ENCODE peak calls at places on chromosome 1, in four cellular contexts. One of them, this sample, is unnamed.

GRCh38 chr1:201019321-201019977 is 4.1 kb downstream of the KIF21B start:
- DNase-seq in GM12878: peak
- DNase-seq in H1: no peak
- DNase-seq in HepG2: peak
- DNase-seq in this sample: peak

GRCh38 chr1:73800376-73800775 is 397.6 kb downstream of the LRRIQ3 start:
- DNase-seq in GM12878: no peak
- DNase-seq in H1: no peak
- DNase-seq in HepG2: no peak
- DNase-seq in this sample: no peak

GRCh38 chr1:244988521-244988920 is 124.2 kb upstream of the HNRNPU start:
- DNase-seq in GM12878: no peak
- DNase-seq in H1: no peak
- DNase-seq in HepG2: no peak
- DNase-seq in this sample: no peak

GRCh38 chr1:156920233-156921052 is at the start of gene LRRC71:
- DNase-seq in GM12878: no peak
- DNase-seq in H1: no peak
- DNase-seq in HepG2: peak
- DNase-seq in this sample: no peak

GRCh38 chr1:160032165-160032827 is 506 bp upstream of the PIGM start:
- DNase-seq in GM12878: no peak
- DNase-seq in H1: no peak
- DNase-seq in HepG2: no peak
- DNase-seq in this sample: peak

GRCh38 chr1:162291000-162291399 is 85.7 kb downstream of the SPATA46 start:
- DNase-seq in GM12878: no peak
- DNase-seq in H1: no peak
- DNase-seq in HepG2: no peak
- DNase-seq in this sample: no peak

GRCh38 chr1:209643295-209644020 is 8.8 kb downstream of the LAMB3 start:
- DNase-seq in GM12878: no peak
- DNase-seq in H1: no peak
- DNase-seq in HepG2: no peak
- DNase-seq in this sample: no peak

GRCh38 chr1:15777913-15778707 is 19.5 kb downstream of the FBLIM1 start:
- DNase-seq in GM12878: no peak
- DNase-seq in H1: no peak
- DNase-seq in HepG2: no peak
- DNase-seq in this sample: no peak

GRCh38 chr1:113928129-113928949 is 785 bp upstream of the HIPK1 start:
- DNase-seq in GM12878: peak
- DNase-seq in H1: no peak
- DNase-seq in HepG2: peak
- DNase-seq in this sample: no peak

GRCh38 chr1:231421616-231421970 is 494 bp downstream of the EGLN1 start:
- DNase-seq in GM12878: no peak
- DNase-seq in H1: no peak
- DNase-seq in HepG2: no peak
- DNase-seq in this sample: peak

GRCh38 chr1:204565617-204566582 is 49.7 kb downstream of the MDM4 start:
- DNase-seq in GM12878: no peak
- DNase-seq in H1: peak
- DNase-seq in HepG2: peak
- DNase-seq in this sample: peak

GRCh38 chr1:212477680-212478466 is 45.2 kb downstream of the NENF start:
- DNase-seq in GM12878: no peak
- DNase-seq in H1: no peak
- DNase-seq in HepG2: no peak
- DNase-seq in this sample: no peak

GRCh38 chr1:201715801-201716741 is 112.9 kb upstream of the IPO9 start:
- DNase-seq in GM12878: peak
- DNase-seq in H1: no peak
- DNase-seq in HepG2: no peak
- DNase-seq in this sample: no peak

GRCh38 chr1:101101362-101101761 is 75.8 kb upstream of the DPH5 start:
- DNase-seq in GM12878: no peak
- DNase-seq in H1: no peak
- DNase-seq in HepG2: no peak
- DNase-seq in this sample: no peak

GRCh38 chr1:230503741-230504140 is 77.6 kb upstream of the PGBD5 start:
- DNase-seq in GM12878: no peak
- DNase-seq in H1: no peak
- DNase-seq in HepG2: no peak
- DNase-seq in this sample: no peak

GRCh38 chr1:167455786-167456446 is 62.4 kb downstream of the CD247 start:
- DNase-seq in GM12878: no peak
- DNase-seq in H1: no peak
- DNase-seq in HepG2: no peak
- DNase-seq in this sample: no peak

GRCh38 chr1:173002891-173003582 is 47.7 kb downstream of the TNFSF18 start:
- DNase-seq in GM12878: no peak
- DNase-seq in H1: no peak
- DNase-seq in HepG2: no peak
- DNase-seq in this sample: no peak

GRCh38 chr1:26789953-26790352 is 2.2 kb downstream of the PIGV start:
- DNase-seq in GM12878: no peak
- DNase-seq in H1: no peak
- DNase-seq in HepG2: no peak
- DNase-seq in this sample: no peak

GRCh38 chr1:26791626-26792025 is 3.9 kb downstream of the PIGV start:
- DNase-seq in GM12878: no peak
- DNase-seq in H1: no peak
- DNase-seq in HepG2: no peak
- DNase-seq in this sample: no peak

GRCh38 chr1:26791138-26791537 is 3.4 kb downstream of the PIGV start:
- DNase-seq in GM12878: no peak
- DNase-seq in H1: no peak
- DNase-seq in HepG2: no peak
- DNase-seq in this sample: no peak

GRCh38 chr1:26789612-26789865 is 1.8 kb downstream of the PIGV start:
- DNase-seq in GM12878: no peak
- DNase-seq in H1: no peak
- DNase-seq in HepG2: no peak
- DNase-seq in this sample: no peak

DNA sequence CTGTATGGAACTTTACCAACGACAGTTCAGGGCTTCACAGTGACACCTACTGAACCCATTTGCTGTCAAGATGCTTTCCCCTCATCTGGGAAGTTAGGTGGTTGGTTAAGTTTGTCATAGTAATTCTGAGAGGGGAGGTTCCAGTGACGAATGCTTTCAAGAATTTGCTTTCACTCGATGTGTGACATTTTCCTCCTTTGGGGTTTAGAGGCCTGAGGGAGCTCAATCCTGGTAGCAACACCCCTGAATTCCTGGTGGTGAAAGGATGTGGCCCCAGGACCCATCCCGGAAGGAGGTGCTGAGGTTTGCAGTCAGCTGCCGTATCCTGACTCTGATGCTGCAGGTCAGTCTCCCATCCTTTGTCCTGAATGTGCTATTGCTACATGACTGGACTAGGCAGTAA is 2.8 kb downstream of the PIGV start:
- DNase-seq in GM12878: no peak
- DNase-seq in H1: no peak
- DNase-seq in HepG2: no peak
- DNase-seq in this sample: no peak
- TF ChIP-seq JUND in GM12878: no peak
- TF ChIP-seq JUND in H1: no peak
- TF ChIP-seq JUND in HepG2: no peak
- TF ChIP-seq JUND in this sample: no peak

GRCh38 chr1:186876436-186876835 is 47.7 kb downstream of the PLA2G4A start:
- DNase-seq in GM12878: no peak
- DNase-seq in H1: no peak
- DNase-seq in HepG2: no peak
- DNase-seq in this sample: no peak
- TF ChIP-seq JUND in GM12878: no peak
- TF ChIP-seq JUND in H1: no peak
- TF ChIP-seq JUND in HepG2: no peak
- TF ChIP-seq JUND in this sample: no peak

GRCh38 chr1:115398745-115399144 is 60.7 kb upstream of the NGF start:
- DNase-seq in GM12878: no peak
- DNase-seq in H1: no peak
- DNase-seq in HepG2: no peak
- DNase-seq in this sample: no peak

GRCh38 chr1:115400426-115400825 is 62.4 kb upstream of the NGF start:
- DNase-seq in GM12878: no peak
- DNase-seq in H1: no peak
- DNase-seq in HepG2: no peak
- DNase-seq in this sample: no peak

GRCh38 chr1:115401676-115402075 is 63.6 kb upstream of the NGF start:
- DNase-seq in GM12878: no peak
- DNase-seq in H1: no peak
- DNase-seq in HepG2: no peak
- DNase-seq in this sample: no peak

GRCh38 chr1:115402753-115403184 is 64.7 kb upstream of the NGF start:
- DNase-seq in GM12878: no peak
- DNase-seq in H1: no peak
- DNase-seq in HepG2: no peak
- DNase-seq in this sample: no peak

DNA sequence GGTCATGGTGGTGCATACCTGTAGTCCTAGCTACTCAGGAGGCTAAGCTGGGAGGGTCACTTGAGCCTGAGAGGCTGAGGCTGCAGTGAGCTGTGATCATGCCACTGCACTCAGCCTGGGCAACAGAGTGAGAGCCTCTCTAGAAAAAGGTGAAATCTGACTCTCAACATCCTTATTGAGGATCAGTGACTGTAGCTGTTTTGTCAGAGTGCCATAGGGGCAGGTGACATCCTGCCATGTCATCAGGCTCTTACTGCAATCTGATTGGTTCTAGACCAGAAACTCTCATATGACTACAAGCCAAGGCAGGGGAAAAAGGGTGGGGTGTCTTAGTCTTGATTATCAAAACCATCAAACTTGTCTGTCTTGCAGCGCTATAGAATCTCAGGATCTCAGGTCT is 62.8 kb upstream of the NGF start:
- DNase-seq in GM12878: no peak
- DNase-seq in H1: no peak
- DNase-seq in HepG2: no peak
- DNase-seq in this sample: no peak
- TF ChIP-seq JUND in GM12878: no peak
- TF ChIP-seq JUND in H1: no peak
- TF ChIP-seq JUND in HepG2: no peak
- TF ChIP-seq JUND in this sample: no peak

DNA sequence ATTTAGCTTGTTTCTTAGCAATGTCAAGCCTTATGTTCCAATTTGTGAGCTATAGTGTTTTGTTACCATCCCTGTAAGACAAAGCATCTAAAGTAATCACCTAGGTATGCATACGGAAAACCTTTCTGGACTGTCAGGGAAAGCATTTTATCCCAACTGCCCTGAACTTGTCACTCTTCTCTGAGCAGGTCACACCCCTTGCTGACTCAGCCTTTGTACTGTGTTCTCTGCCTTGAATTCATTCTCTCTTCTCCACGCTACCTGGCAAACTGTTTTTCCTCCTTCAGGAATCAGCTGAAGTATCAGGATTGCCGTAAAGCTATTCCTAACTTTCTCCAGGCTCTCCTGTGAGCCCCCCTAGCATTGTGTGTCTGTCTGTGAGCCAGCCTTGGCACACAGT is 54.2 kb downstream of the PBX1 start:
- DNase-seq in GM12878: no peak
- DNase-seq in H1: no peak
- DNase-seq in HepG2: peak
- DNase-seq in this sample: peak
- TF ChIP-seq JUND in GM12878: no peak
- TF ChIP-seq JUND in H1: no peak
- TF ChIP-seq JUND in HepG2: no peak
- TF ChIP-seq JUND in this sample: no peak

DNA sequence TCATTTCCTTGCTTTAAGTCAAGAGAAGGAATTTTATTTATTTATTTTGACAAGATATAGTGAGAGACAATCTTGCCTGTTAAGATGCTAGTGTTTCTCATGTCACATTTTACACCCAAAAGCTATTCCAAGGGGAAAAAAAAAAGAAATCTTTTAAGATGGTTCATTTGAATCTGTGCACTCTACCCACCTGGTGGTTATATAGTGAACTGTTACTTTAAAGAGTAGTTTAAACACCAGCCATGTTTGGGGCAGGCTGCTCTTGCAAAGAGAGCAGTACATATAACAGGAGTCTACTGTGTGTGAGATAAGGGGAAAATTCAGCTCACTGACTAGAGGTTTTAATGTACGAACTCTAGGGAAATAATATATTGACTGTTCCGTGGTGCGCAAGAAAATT is 3.3 kb upstream of the ELAVL4 start:
- DNase-seq in GM12878: no peak
- DNase-seq in H1: no peak
- DNase-seq in HepG2: no peak
- DNase-seq in this sample: no peak
- TF ChIP-seq JUND in GM12878: no peak
- TF ChIP-seq JUND in H1: no peak
- TF ChIP-seq JUND in HepG2: no peak
- TF ChIP-seq JUND in this sample: no peak